ENCODE peak calls at places on chromosomes 2 and 18, in four cellular contexts. Z, J, I and N are unnamed samples.

GRCh38 chr18:32208012-32208411 is 18.2 kb downstream of the MEP1B start:
- DNase-seq in J (no peak), Z (no peak), I (no peak), N (no peak)

GRCh38 chr18:48802543-48803428 is 148.0 kb downstream of the SMAD7 start:
- DNase-seq in I (no peak), J (peak; percentile 41), Z (no peak), N (no peak)

GRCh38 chr2:239194731-239195317 is 206.0 kb downstream of the HDAC4 start:
- DNase-seq in J (no peak), I (no peak), Z (no peak), N (no peak)

GRCh38 chr2:190441564-190441963 is 33.4 kb downstream of the MFSD6 start:
- DNase-seq in Z (no peak), J (no peak), I (no peak), N (no peak)

GRCh38 chr2:16005819-16006536 is 65.6 kb downstream of the MYCN start:
- DNase-seq in J (no peak), I (peak; percentile 26), Z (no peak), N (no peak)

GRCh38 chr2:105989070-105989469 is 205.0 kb downstream of the UXS1 start:
- DNase-seq in J (no peak), Z (no peak), I (no peak), N (no peak)

GRCh38 chr2:172226244-172227061 is 123.8 kb upstream of the DLX2 start:
- DNase-seq in J (no peak), I (no peak), Z (no peak), N (no peak)

GRCh38 chr18:26685438-26686173 is 137.3 kb upstream of the KCTD1 start:
- DNase-seq in Z (no peak), J (no peak), I (no peak), N (no peak)

GRCh38 chr2:187499941-187500532 is 52.0 kb upstream of the CALCRL start:
- DNase-seq in Z (peak; percentile 82), J (peak; percentile 54), I (peak; percentile 66), N (peak; percentile 74)

GRCh38 chr2:77552956-77553355 is 30.8 kb upstream of the LRRTM4 start:
- DNase-seq in Z (no peak), J (no peak), I (no peak), N (peak; percentile 18)

GRCh38 chr2:232480201-232481190 is 7.1 kb downstream of the ECEL1 start:
- DNase-seq in I (no peak), Z (no peak), J (no peak), N (no peak)